ENCODE peak calls at places on chromosomes 13 and 19, in seven cellular contexts. One of them, this sample, is unnamed.

GRCh38 chr13:85654227-85654626 is 145.0 kb downstream of the SLITRK6 start:
- DNase-seq in CD4-positive, alpha-beta T cell: no peak
- DNase-seq in body of pancreas: no peak
- DNase-seq in ovary: no peak
- DNase-seq in neural progenitor cell: no peak
- DNase-seq in CD8-positive, alpha-beta T cell: no peak
- DNase-seq in A673: no peak
- DNase-seq in this sample: no peak

GRCh38 chr13:39016789-39017188 is 21.1 kb downstream of the PROSER1 start:
- DNase-seq in CD4-positive, alpha-beta T cell: no peak
- DNase-seq in body of pancreas: no peak
- DNase-seq in ovary: no peak
- DNase-seq in neural progenitor cell: peak; percentile 68
- DNase-seq in CD8-positive, alpha-beta T cell: no peak
- DNase-seq in A673: peak; percentile 56
- DNase-seq in this sample: no peak

GRCh38 chr13:112447306-112447705 is 71.2 kb downstream of the SPACA7 start:
- DNase-seq in CD4-positive, alpha-beta T cell: no peak
- DNase-seq in body of pancreas: no peak
- DNase-seq in ovary: no peak
- DNase-seq in neural progenitor cell: no peak
- DNase-seq in CD8-positive, alpha-beta T cell: no peak
- DNase-seq in A673: no peak
- DNase-seq in this sample: peak; percentile 55

GRCh38 chr13:35266412-35266811 is 210.1 kb downstream of the MAB21L1 start:
- DNase-seq in CD4-positive, alpha-beta T cell: no peak
- DNase-seq in body of pancreas: no peak
- DNase-seq in ovary: no peak
- DNase-seq in neural progenitor cell: no peak
- DNase-seq in CD8-positive, alpha-beta T cell: no peak
- DNase-seq in A673: no peak
- DNase-seq in this sample: no peak

GRCh38 chr19:18951721-18952281 is 10.8 kb upstream of the HOMER3 start:
- DNase-seq in CD4-positive, alpha-beta T cell: no peak
- DNase-seq in body of pancreas: no peak
- DNase-seq in ovary: no peak
- DNase-seq in neural progenitor cell: no peak
- DNase-seq in CD8-positive, alpha-beta T cell: no peak
- DNase-seq in A673: no peak
- DNase-seq in this sample: no peak

GRCh38 chr13:73715114-73715909 is 418.9 kb downstream of the KLF12 start:
- DNase-seq in CD4-positive, alpha-beta T cell: peak; percentile 60
- DNase-seq in body of pancreas: no peak
- DNase-seq in ovary: no peak
- DNase-seq in neural progenitor cell: no peak
- DNase-seq in CD8-positive, alpha-beta T cell: peak; percentile 41
- DNase-seq in A673: no peak
- DNase-seq in this sample: no peak

GRCh38 chr13:24502567-24503375 is 9.8 kb downstream of the PARP4 start:
- DNase-seq in CD4-positive, alpha-beta T cell: no peak
- DNase-seq in body of pancreas: no peak
- DNase-seq in ovary: no peak
- DNase-seq in neural progenitor cell: peak; percentile 62
- DNase-seq in CD8-positive, alpha-beta T cell: no peak
- DNase-seq in A673: no peak
- DNase-seq in this sample: no peak

GRCh38 chr19:17205237-17206140 is 9.7 kb upstream of the USE1 start:
- DNase-seq in CD4-positive, alpha-beta T cell: peak; percentile 66
- DNase-seq in body of pancreas: peak; percentile 78
- DNase-seq in ovary: peak; percentile 79
- DNase-seq in neural progenitor cell: peak; percentile 75
- DNase-seq in CD8-positive, alpha-beta T cell: peak; percentile 39
- DNase-seq in A673: peak; percentile 60
- DNase-seq in this sample: no peak

GRCh38 chr19:8355631-8356402 is 8.1 kb upstream of the ANGPTL4 start:
- DNase-seq in CD4-positive, alpha-beta T cell: no peak
- DNase-seq in body of pancreas: peak; percentile 74
- DNase-seq in ovary: no peak
- DNase-seq in neural progenitor cell: no peak
- DNase-seq in CD8-positive, alpha-beta T cell: no peak
- DNase-seq in A673: no peak
- DNase-seq in this sample: peak; percentile 90

GRCh38 chr13:112442483-112443090 is 66.4 kb downstream of the SPACA7 start:
- DNase-seq in CD4-positive, alpha-beta T cell: no peak
- DNase-seq in body of pancreas: no peak
- DNase-seq in ovary: no peak
- DNase-seq in neural progenitor cell: peak; percentile 29
- DNase-seq in CD8-positive, alpha-beta T cell: no peak
- DNase-seq in A673: no peak
- DNase-seq in this sample: peak; percentile 59

GRCh38 chr19:48896191-48896720 is 2.3 kb downstream of the TULP2 start:
- DNase-seq in CD4-positive, alpha-beta T cell: peak; percentile 42
- DNase-seq in body of pancreas: peak; percentile 68
- DNase-seq in ovary: peak; percentile 88
- DNase-seq in neural progenitor cell: peak; percentile 79
- DNase-seq in CD8-positive, alpha-beta T cell: no peak
- DNase-seq in A673: peak; percentile 53
- DNase-seq in this sample: no peak

GRCh38 chr19:2782357-2782935 is 627 bp downstream of the SGTA start:
- DNase-seq in CD4-positive, alpha-beta T cell: no peak
- DNase-seq in body of pancreas: peak; percentile 16
- DNase-seq in ovary: no peak
- DNase-seq in neural progenitor cell: no peak
- DNase-seq in CD8-positive, alpha-beta T cell: no peak
- DNase-seq in A673: no peak
- DNase-seq in this sample: no peak

GRCh38 chr19:35543280-35544109 is 1.9 kb upstream of the TMEM147 start:
- DNase-seq in CD4-positive, alpha-beta T cell: no peak
- DNase-seq in body of pancreas: no peak
- DNase-seq in ovary: no peak
- DNase-seq in neural progenitor cell: no peak
- DNase-seq in CD8-positive, alpha-beta T cell: no peak
- DNase-seq in A673: no peak
- DNase-seq in this sample: no peak

GRCh38 chr13:80037505-80037888 is 303.4 kb downstream of the SPRY2 start:
- DNase-seq in CD4-positive, alpha-beta T cell: no peak
- DNase-seq in body of pancreas: no peak
- DNase-seq in ovary: no peak
- DNase-seq in neural progenitor cell: no peak
- DNase-seq in CD8-positive, alpha-beta T cell: no peak
- DNase-seq in A673: no peak
- DNase-seq in this sample: no peak

GRCh38 chr13:27170521-27171243 is 929 bp downstream of the USP12 start:
- DNase-seq in CD4-positive, alpha-beta T cell: peak; percentile 15
- DNase-seq in body of pancreas: peak; percentile 44
- DNase-seq in ovary: peak; percentile 68
- DNase-seq in neural progenitor cell: peak; percentile 84
- DNase-seq in CD8-positive, alpha-beta T cell: peak; percentile 25
- DNase-seq in A673: peak; percentile 45
- DNase-seq in this sample: no peak

GRCh38 chr19:47428177-47428894 is 9.0 kb upstream of the MEIS3 start:
- DNase-seq in CD4-positive, alpha-beta T cell: peak; percentile 78
- DNase-seq in body of pancreas: peak; percentile 86
- DNase-seq in ovary: peak; percentile 76
- DNase-seq in neural progenitor cell: peak; percentile 100
- DNase-seq in CD8-positive, alpha-beta T cell: peak; percentile 56
- DNase-seq in A673: peak; percentile 100
- DNase-seq in this sample: no peak

GRCh38 chr19:49555600-49556411 is 24.6 kb downstream of the NOSIP start:
- DNase-seq in CD4-positive, alpha-beta T cell: peak; percentile 87
- DNase-seq in body of pancreas: peak; percentile 94
- DNase-seq in ovary: peak; percentile 80
- DNase-seq in neural progenitor cell: peak; percentile 97
- DNase-seq in CD8-positive, alpha-beta T cell: peak; percentile 71
- DNase-seq in A673: peak; percentile 96
- DNase-seq in this sample: no peak

GRCh38 chr13:32045963-32046785 is 14.6 kb downstream of the FRY start:
- DNase-seq in CD4-positive, alpha-beta T cell: no peak
- DNase-seq in body of pancreas: peak; percentile 49
- DNase-seq in ovary: no peak
- DNase-seq in neural progenitor cell: no peak
- DNase-seq in CD8-positive, alpha-beta T cell: no peak
- DNase-seq in A673: peak; percentile 28
- DNase-seq in this sample: no peak

GRCh38 chr13:38325426-38325825 is 24.2 kb upstream of the UFM1 start:
- DNase-seq in CD4-positive, alpha-beta T cell: no peak
- DNase-seq in body of pancreas: no peak
- DNase-seq in ovary: no peak
- DNase-seq in neural progenitor cell: no peak
- DNase-seq in CD8-positive, alpha-beta T cell: no peak
- DNase-seq in A673: no peak
- DNase-seq in this sample: no peak

GRCh38 chr13:92136449-92137180 is 738.2 kb downstream of the GPC5 start:
- DNase-seq in CD4-positive, alpha-beta T cell: no peak
- DNase-seq in body of pancreas: no peak
- DNase-seq in ovary: no peak
- DNase-seq in neural progenitor cell: no peak
- DNase-seq in CD8-positive, alpha-beta T cell: no peak
- DNase-seq in A673: peak; percentile 65
- DNase-seq in this sample: no peak

GRCh38 chr19:2631213-2631821 is 71.2 kb downstream of the GNG7 start:
- DNase-seq in CD4-positive, alpha-beta T cell: no peak
- DNase-seq in body of pancreas: no peak
- DNase-seq in ovary: no peak
- DNase-seq in neural progenitor cell: no peak
- DNase-seq in CD8-positive, alpha-beta T cell: no peak
- DNase-seq in A673: peak; percentile 56
- DNase-seq in this sample: no peak

GRCh38 chr19:918481-919156 is 1.5 kb downstream of the KISS1R start:
- DNase-seq in CD4-positive, alpha-beta T cell: no peak
- DNase-seq in body of pancreas: no peak
- DNase-seq in ovary: no peak
- DNase-seq in neural progenitor cell: peak; percentile 39
- DNase-seq in CD8-positive, alpha-beta T cell: no peak
- DNase-seq in A673: peak; percentile 56
- DNase-seq in this sample: no peak

GRCh38 chr13:97228850-97229521 is 6.9 kb downstream of the MBNL2 start:
- DNase-seq in CD4-positive, alpha-beta T cell: no peak
- DNase-seq in body of pancreas: no peak
- DNase-seq in ovary: no peak
- DNase-seq in neural progenitor cell: no peak
- DNase-seq in CD8-positive, alpha-beta T cell: no peak
- DNase-seq in A673: no peak
- DNase-seq in this sample: no peak

GRCh38 chr13:41905600-41906254 is 55.2 kb downstream of the VWA8 start:
- DNase-seq in CD4-positive, alpha-beta T cell: no peak
- DNase-seq in body of pancreas: no peak
- DNase-seq in ovary: no peak
- DNase-seq in neural progenitor cell: peak; percentile 35
- DNase-seq in CD8-positive, alpha-beta T cell: no peak
- DNase-seq in A673: peak; percentile 48
- DNase-seq in this sample: no peak

GRCh38 chr13:48161530-48162179 is 66.8 kb upstream of the MED4 start:
- DNase-seq in CD4-positive, alpha-beta T cell: no peak
- DNase-seq in body of pancreas: peak; percentile 67
- DNase-seq in ovary: no peak
- DNase-seq in neural progenitor cell: no peak
- DNase-seq in CD8-positive, alpha-beta T cell: no peak
- DNase-seq in A673: no peak
- DNase-seq in this sample: no peak

GRCh38 chr13:102089722-102090121 is 312.1 kb downstream of the FGF14 start:
- DNase-seq in CD4-positive, alpha-beta T cell: no peak
- DNase-seq in body of pancreas: no peak
- DNase-seq in ovary: no peak
- DNase-seq in neural progenitor cell: no peak
- DNase-seq in CD8-positive, alpha-beta T cell: no peak
- DNase-seq in A673: no peak
- DNase-seq in this sample: no peak

GRCh38 chr13:44151474-44151873 is 222.2 kb upstream of the SERP2 start:
- DNase-seq in CD4-positive, alpha-beta T cell: no peak
- DNase-seq in body of pancreas: no peak
- DNase-seq in ovary: no peak
- DNase-seq in neural progenitor cell: no peak
- DNase-seq in CD8-positive, alpha-beta T cell: no peak
- DNase-seq in A673: no peak
- DNase-seq in this sample: no peak
- H3K27ac ChIP-seq in CD4-positive, alpha-beta T cell: no peak overlapping the region
- H3K27ac ChIP-seq in body of pancreas: no peak overlapping the region
- H3K27ac ChIP-seq in ovary: no peak overlapping the region
- H3K27ac ChIP-seq in neural progenitor cell: no peak overlapping the region
- H3K27ac ChIP-seq in CD8-positive, alpha-beta T cell: no peak overlapping the region
- H3K27ac ChIP-seq in A673: no peak overlapping the region
- H3K27ac ChIP-seq in this sample: no peak overlapping the region

GRCh38 chr13:75372517-75372916 is 109.5 kb downstream of the TBC1D4 start:
- DNase-seq in CD4-positive, alpha-beta T cell: no peak
- DNase-seq in body of pancreas: peak; percentile 43
- DNase-seq in ovary: no peak
- DNase-seq in neural progenitor cell: peak; percentile 46
- DNase-seq in CD8-positive, alpha-beta T cell: no peak
- DNase-seq in A673: peak; percentile 60
- DNase-seq in this sample: no peak
- TF ChIP-seq CTCF in CD4-positive, alpha-beta T cell: peak; percentile 84
- TF ChIP-seq CTCF in body of pancreas: peak; percentile 77
- TF ChIP-seq CTCF in ovary: peak; percentile 68
- TF ChIP-seq CTCF in neural progenitor cell: peak; percentile 80
- TF ChIP-seq CTCF in CD8-positive, alpha-beta T cell: peak; percentile 80
- TF ChIP-seq CTCF in A673: peak; percentile 68
- TF ChIP-seq CTCF in this sample: peak; percentile 49

DNA sequence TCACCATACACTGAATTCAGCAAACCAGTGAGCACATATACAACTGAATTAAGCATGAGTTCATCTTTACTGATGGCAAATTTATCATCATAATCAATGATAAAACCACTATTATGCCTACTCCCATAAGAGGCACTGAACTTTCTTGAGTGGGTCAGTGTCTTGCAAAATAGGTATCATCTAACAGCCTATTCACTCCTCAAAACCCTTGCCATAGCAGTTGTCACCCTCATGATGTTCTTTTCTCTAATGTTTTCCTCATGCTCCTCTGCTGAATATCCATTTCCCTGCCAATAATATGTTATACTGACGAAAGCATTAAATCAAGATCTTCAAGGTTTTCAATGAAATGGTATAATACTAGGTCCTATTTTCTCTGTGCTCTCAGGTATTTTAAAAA is 5.6 kb downstream of the ARGLU1 start:
- DNase-seq in CD4-positive, alpha-beta T cell: no peak
- DNase-seq in body of pancreas: no peak
- DNase-seq in ovary: no peak
- DNase-seq in neural progenitor cell: no peak
- DNase-seq in CD8-positive, alpha-beta T cell: no peak
- DNase-seq in A673: no peak
- DNase-seq in this sample: no peak
- H3K27ac ChIP-seq in CD4-positive, alpha-beta T cell: no peak overlapping the region
- H3K27ac ChIP-seq in body of pancreas: peak overlapping the region; percentile 17
- H3K27ac ChIP-seq in ovary: no peak overlapping the region
- H3K27ac ChIP-seq in neural progenitor cell: peak overlapping the region; percentile 13
- H3K27ac ChIP-seq in CD8-positive, alpha-beta T cell: no peak overlapping the region
- H3K27ac ChIP-seq in A673: no peak overlapping the region
- H3K27ac ChIP-seq in this sample: no peak overlapping the region

GRCh38 chr19:15812059-15812722 is 3.3 kb downstream of the OR10H1 start:
- DNase-seq in CD4-positive, alpha-beta T cell: peak; percentile 44
- DNase-seq in body of pancreas: peak; percentile 11
- DNase-seq in ovary: no peak
- DNase-seq in neural progenitor cell: no peak
- DNase-seq in CD8-positive, alpha-beta T cell: peak; percentile 24
- DNase-seq in A673: no peak
- DNase-seq in this sample: no peak
- TF ChIP-seq CTCF in CD4-positive, alpha-beta T cell: peak; percentile 43
- TF ChIP-seq CTCF in body of pancreas: peak; percentile 11
- TF ChIP-seq CTCF in ovary: no peak
- TF ChIP-seq CTCF in neural progenitor cell: no peak
- TF ChIP-seq CTCF in CD8-positive, alpha-beta T cell: peak; percentile 42
- TF ChIP-seq CTCF in A673: no peak
- TF ChIP-seq CTCF in this sample: no peak

GRCh38 chr19:12881172-12881808 is at the start of gene DNASE2:
- DNase-seq in CD4-positive, alpha-beta T cell: peak; percentile 85
- DNase-seq in body of pancreas: peak; percentile 99
- DNase-seq in ovary: peak; percentile 96
- DNase-seq in neural progenitor cell: peak; percentile 97
- DNase-seq in CD8-positive, alpha-beta T cell: peak; percentile 81
- DNase-seq in A673: peak; percentile 98
- DNase-seq in this sample: peak; percentile 97
- H3K27ac ChIP-seq in CD4-positive, alpha-beta T cell: peak within 1 kb of the TSS; percentile 46
- H3K27ac ChIP-seq in body of pancreas: peak within 1 kb of the TSS; percentile 91
- H3K27ac ChIP-seq in ovary: peak within 1 kb of the TSS; percentile 49
- H3K27ac ChIP-seq in neural progenitor cell: no peak within 1 kb of the TSS
- H3K27ac ChIP-seq in CD8-positive, alpha-beta T cell: peak within 1 kb of the TSS; percentile 73
- H3K27ac ChIP-seq in A673: peak within 1 kb of the TSS; percentile 81
- H3K27ac ChIP-seq in this sample: peak within 1 kb of the TSS; percentile 84

This sample was measured in coronary artery.